ENCODE peak calls at places on chromosomes 5 and 9, in nine cellular contexts. One of them, this sample, is unnamed.

GRCh38 chr5:172920447-172920849 is 38.8 kb upstream of the RPL26L1 start:
- DNase-seq in astrocyte: peak
- DNase-seq in uterus: peak
- DNase-seq in COLO829: no peak
- DNase-seq in HTR-8/SVneo: peak
- DNase-seq in ureter: no peak
- DNase-seq in iris pigment epithelial cell: peak
- DNase-seq in activated CD4-positive, alpha-beta T cell treated with anti-CD3 and anti-CD28 coated beads for 48 hours: no peak
- DNase-seq in activated naive CD8-positive, alpha-beta T cell treated with anti-CD3 and anti-CD28 coated beads for 36 hours: no peak
- DNase-seq in this sample: no peak

GRCh38 chr5:110916373-110917049 is 155.0 kb upstream of the TSLP start:
- DNase-seq in ureter: no peak
- DNase-seq in uterus: no peak
- DNase-seq in iris pigment epithelial cell: peak
- DNase-seq in activated naive CD8-positive, alpha-beta T cell treated with anti-CD3 and anti-CD28 coated beads for 36 hours: no peak
- DNase-seq in COLO829: peak
- DNase-seq in HTR-8/SVneo: peak
- DNase-seq in astrocyte: peak
- DNase-seq in activated CD4-positive, alpha-beta T cell treated with anti-CD3 and anti-CD28 coated beads for 48 hours: no peak
- DNase-seq in this sample: no peak

GRCh38 chr5:79011219-79011836 is 26.2 kb upstream of the ARSB start:
- DNase-seq in activated CD4-positive, alpha-beta T cell treated with anti-CD3 and anti-CD28 coated beads for 48 hours: no peak
- DNase-seq in uterus: no peak
- DNase-seq in astrocyte: peak
- DNase-seq in ureter: no peak
- DNase-seq in activated naive CD8-positive, alpha-beta T cell treated with anti-CD3 and anti-CD28 coated beads for 36 hours: no peak
- DNase-seq in HTR-8/SVneo: no peak
- DNase-seq in iris pigment epithelial cell: peak
- DNase-seq in COLO829: no peak
- DNase-seq in this sample: no peak

GRCh38 chr5:91170266-91170665 is 212.9 kb downstream of the ARRDC3 start:
- DNase-seq in activated naive CD8-positive, alpha-beta T cell treated with anti-CD3 and anti-CD28 coated beads for 36 hours: no peak
- DNase-seq in COLO829: no peak
- DNase-seq in activated CD4-positive, alpha-beta T cell treated with anti-CD3 and anti-CD28 coated beads for 48 hours: no peak
- DNase-seq in ureter: no peak
- DNase-seq in HTR-8/SVneo: no peak
- DNase-seq in iris pigment epithelial cell: peak
- DNase-seq in uterus: no peak
- DNase-seq in astrocyte: peak
- DNase-seq in this sample: no peak

GRCh38 chr9:129609486-129610192 is 11.3 kb downstream of the C9orf50 start:
- DNase-seq in uterus: peak
- DNase-seq in ureter: peak
- DNase-seq in COLO829: no peak
- DNase-seq in iris pigment epithelial cell: peak
- DNase-seq in astrocyte: peak
- DNase-seq in activated CD4-positive, alpha-beta T cell treated with anti-CD3 and anti-CD28 coated beads for 48 hours: peak
- DNase-seq in HTR-8/SVneo: no peak
- DNase-seq in activated naive CD8-positive, alpha-beta T cell treated with anti-CD3 and anti-CD28 coated beads for 36 hours: no peak
- DNase-seq in this sample: no peak

GRCh38 chr9:74974558-74974957 is 21.8 kb upstream of the C9orf40 start:
- DNase-seq in astrocyte: no peak
- DNase-seq in iris pigment epithelial cell: no peak
- DNase-seq in uterus: no peak
- DNase-seq in ureter: no peak
- DNase-seq in HTR-8/SVneo: no peak
- DNase-seq in activated naive CD8-positive, alpha-beta T cell treated with anti-CD3 and anti-CD28 coated beads for 36 hours: no peak
- DNase-seq in COLO829: no peak
- DNase-seq in activated CD4-positive, alpha-beta T cell treated with anti-CD3 and anti-CD28 coated beads for 48 hours: no peak
- DNase-seq in this sample: no peak

GRCh38 chr9:103999375-104000062 is 94.6 kb upstream of the SMC2 start:
- DNase-seq in activated naive CD8-positive, alpha-beta T cell treated with anti-CD3 and anti-CD28 coated beads for 36 hours: no peak
- DNase-seq in COLO829: no peak
- DNase-seq in ureter: no peak
- DNase-seq in activated CD4-positive, alpha-beta T cell treated with anti-CD3 and anti-CD28 coated beads for 48 hours: no peak
- DNase-seq in HTR-8/SVneo: no peak
- DNase-seq in uterus: no peak
- DNase-seq in iris pigment epithelial cell: no peak
- DNase-seq in astrocyte: no peak
- DNase-seq in this sample: no peak

GRCh38 chr9:136815422-136815782 is 7.7 kb downstream of the RABL6 start:
- DNase-seq in COLO829: no peak
- DNase-seq in HTR-8/SVneo: no peak
- DNase-seq in uterus: no peak
- DNase-seq in activated naive CD8-positive, alpha-beta T cell treated with anti-CD3 and anti-CD28 coated beads for 36 hours: no peak
- DNase-seq in astrocyte: no peak
- DNase-seq in activated CD4-positive, alpha-beta T cell treated with anti-CD3 and anti-CD28 coated beads for 48 hours: no peak
- DNase-seq in ureter: no peak
- DNase-seq in iris pigment epithelial cell: no peak
- DNase-seq in this sample: no peak

GRCh38 chr5:108387756-108388155 is 5.9 kb upstream of the FBXL17 start:
- DNase-seq in activated CD4-positive, alpha-beta T cell treated with anti-CD3 and anti-CD28 coated beads for 48 hours: no peak
- DNase-seq in activated naive CD8-positive, alpha-beta T cell treated with anti-CD3 and anti-CD28 coated beads for 36 hours: no peak
- DNase-seq in HTR-8/SVneo: no peak
- DNase-seq in iris pigment epithelial cell: no peak
- DNase-seq in ureter: no peak
- DNase-seq in uterus: no peak
- DNase-seq in astrocyte: no peak
- DNase-seq in COLO829: no peak
- DNase-seq in this sample: no peak

GRCh38 chr5:150140830-150141229 is 14.8 kb downstream of the PDGFRB start:
- DNase-seq in ureter: no peak
- DNase-seq in iris pigment epithelial cell: peak
- DNase-seq in astrocyte: peak
- DNase-seq in HTR-8/SVneo: no peak
- DNase-seq in COLO829: no peak
- DNase-seq in activated naive CD8-positive, alpha-beta T cell treated with anti-CD3 and anti-CD28 coated beads for 36 hours: no peak
- DNase-seq in uterus: no peak
- DNase-seq in activated CD4-positive, alpha-beta T cell treated with anti-CD3 and anti-CD28 coated beads for 48 hours: no peak
- DNase-seq in this sample: no peak

GRCh38 chr5:176797456-176798093 is 12.8 kb upstream of the UNC5A start:
- DNase-seq in activated naive CD8-positive, alpha-beta T cell treated with anti-CD3 and anti-CD28 coated beads for 36 hours: no peak
- DNase-seq in uterus: no peak
- DNase-seq in COLO829: no peak
- DNase-seq in HTR-8/SVneo: no peak
- DNase-seq in activated CD4-positive, alpha-beta T cell treated with anti-CD3 and anti-CD28 coated beads for 48 hours: no peak
- DNase-seq in astrocyte: no peak
- DNase-seq in iris pigment epithelial cell: no peak
- DNase-seq in ureter: no peak
- DNase-seq in this sample: no peak

GRCh38 chr5:160359816-160360215 is 10.6 kb downstream of the C1QTNF2 start:
- DNase-seq in astrocyte: no peak
- DNase-seq in ureter: no peak
- DNase-seq in uterus: no peak
- DNase-seq in COLO829: no peak
- DNase-seq in iris pigment epithelial cell: no peak
- DNase-seq in activated naive CD8-positive, alpha-beta T cell treated with anti-CD3 and anti-CD28 coated beads for 36 hours: no peak
- DNase-seq in HTR-8/SVneo: no peak
- DNase-seq in activated CD4-positive, alpha-beta T cell treated with anti-CD3 and anti-CD28 coated beads for 48 hours: no peak
- DNase-seq in this sample: no peak

This sample was measured in DND-41.